ENCODE peak calls at places on chromosomes 2 and 18, in eight cellular contexts. Y, H, V, J, W, T, G and R are unnamed samples.

GRCh38 chr18:11661430-11661829 is 27.6 kb upstream of the GNAL start:
- DNase-seq in Y (no peak), H (no peak), V (no peak), J (no peak), W (no peak), T (no peak), G (no peak), R (no peak)

GRCh38 chr18:80197490-80197889 is 49.8 kb downstream of the PARD6G start:
- DNase-seq in Y (no peak), H (no peak), V (no peak), J (no peak), W (no peak), T (no peak), G (no peak), R (no peak)

GRCh38 chr2:182586426-182586825 is 129.6 kb upstream of the DNAJC10 start:
- DNase-seq in Y (no peak), H (no peak), V (no peak), J (no peak), W (no peak), T (no peak), G (no peak), R (no peak)

GRCh38 chr2:45946023-45946422 is 294.5 kb downstream of the PRKCE start:
- DNase-seq in Y (peak; percentile 78), H (no peak), V (no peak), J (no peak), W (no peak), T (no peak), G (no peak), R (no peak)

GRCh38 chr18:67232406-67232805 is 284.1 kb downstream of the DSEL start:
- DNase-seq in Y (no peak), H (no peak), V (no peak), J (no peak), W (no peak), T (no peak), G (no peak), R (no peak)

GRCh38 chr2:212154392-212154791 is 384.2 kb downstream of the ERBB4 start:
- DNase-seq in Y (no peak), H (no peak), V (no peak), J (no peak), W (no peak), T (no peak), G (peak; percentile 1), R (no peak)

GRCh38 chr2:156399224-156399949 is 36.8 kb upstream of the GPD2 start:
- DNase-seq in Y (peak; percentile 39), H (no peak), V (peak; percentile 33), J (no peak), W (peak; percentile 2), T (no peak), G (peak; percentile 5), R (no peak)

GRCh38 chr2:110126086-110126773 is 10.6 kb upstream of the MALL start:
- DNase-seq in Y (no peak), H (no peak), V (no peak), J (no peak), W (no peak), T (no peak), G (no peak), R (no peak)

GRCh38 chr2:9196637-9197036 is 10.0 kb upstream of the ASAP2 start:
- DNase-seq in Y (no peak), H (no peak), V (no peak), J (no peak), W (no peak), T (peak; percentile 24), G (no peak), R (no peak)

GRCh38 chr2:3001595-3002184 is 375.9 kb downstream of the EIPR1 start:
- DNase-seq in Y (no peak), H (no peak), V (peak; percentile 35), J (no peak), W (no peak), T (no peak), G (peak; percentile 43), R (no peak)

GRCh38 chr2:224952942-224953657 is 89.2 kb downstream of the DOCK10 start:
- DNase-seq in Y (no peak), H (peak; percentile 68), V (peak; percentile 42), J (peak; percentile 10), W (no peak), T (no peak), G (no peak), R (peak; percentile 24)

GRCh38 chr2:145815933-145816332 is 1296.0 kb upstream of the ZEB2 start:
- DNase-seq in Y (no peak), H (no peak), V (no peak), J (no peak), W (no peak), T (no peak), G (no peak), R (no peak)

GRCh38 chr2:61434314-61434713 is 36.6 kb downstream of the USP34 start:
- DNase-seq in Y (no peak), H (no peak), V (peak; percentile 59), J (no peak), W (no peak), T (peak; percentile 47), G (no peak), R (no peak)

GRCh38 chr2:62597323-62597722 is 91.3 kb upstream of the TMEM17 start:
- DNase-seq in Y (no peak), H (no peak), V (no peak), J (no peak), W (no peak), T (no peak), G (no peak), R (no peak)

GRCh38 chr2:219434718-219435525 is at the start of gene SPEG:
- DNase-seq in Y (no peak), H (no peak), V (no peak), J (no peak), W (no peak), T (no peak), G (no peak), R (peak; percentile 70)

GRCh38 chr18:55321268-55322175 is 266.5 kb downstream of the TCF4 start:
- DNase-seq in Y (peak; percentile 73), H (peak; percentile 87), V (peak; percentile 85), J (peak; percentile 29), W (peak; percentile 7), T (peak; percentile 94), G (peak; percentile 91), R (peak; percentile 94)

GRCh38 chr2:15195723-15196270 is 365.3 kb downstream of the NBAS start:
- DNase-seq in Y (no peak), H (no peak), V (no peak), J (no peak), W (no peak), T (no peak), G (no peak), R (no peak)

GRCh38 chr2:45778720-45779171 is 127.3 kb downstream of the PRKCE start:
- DNase-seq in Y (peak; percentile 72), H (peak; percentile 78), V (peak; percentile 88), J (peak; percentile 4), W (peak; percentile 77), T (peak; percentile 85), G (peak; percentile 67), R (peak; percentile 44)

GRCh38 chr2:176751828-176752227 is 460.8 kb upstream of the HNRNPA3 start:
- DNase-seq in Y (no peak), H (no peak), V (no peak), J (no peak), W (no peak), T (no peak), G (no peak), R (no peak)

DNA sequence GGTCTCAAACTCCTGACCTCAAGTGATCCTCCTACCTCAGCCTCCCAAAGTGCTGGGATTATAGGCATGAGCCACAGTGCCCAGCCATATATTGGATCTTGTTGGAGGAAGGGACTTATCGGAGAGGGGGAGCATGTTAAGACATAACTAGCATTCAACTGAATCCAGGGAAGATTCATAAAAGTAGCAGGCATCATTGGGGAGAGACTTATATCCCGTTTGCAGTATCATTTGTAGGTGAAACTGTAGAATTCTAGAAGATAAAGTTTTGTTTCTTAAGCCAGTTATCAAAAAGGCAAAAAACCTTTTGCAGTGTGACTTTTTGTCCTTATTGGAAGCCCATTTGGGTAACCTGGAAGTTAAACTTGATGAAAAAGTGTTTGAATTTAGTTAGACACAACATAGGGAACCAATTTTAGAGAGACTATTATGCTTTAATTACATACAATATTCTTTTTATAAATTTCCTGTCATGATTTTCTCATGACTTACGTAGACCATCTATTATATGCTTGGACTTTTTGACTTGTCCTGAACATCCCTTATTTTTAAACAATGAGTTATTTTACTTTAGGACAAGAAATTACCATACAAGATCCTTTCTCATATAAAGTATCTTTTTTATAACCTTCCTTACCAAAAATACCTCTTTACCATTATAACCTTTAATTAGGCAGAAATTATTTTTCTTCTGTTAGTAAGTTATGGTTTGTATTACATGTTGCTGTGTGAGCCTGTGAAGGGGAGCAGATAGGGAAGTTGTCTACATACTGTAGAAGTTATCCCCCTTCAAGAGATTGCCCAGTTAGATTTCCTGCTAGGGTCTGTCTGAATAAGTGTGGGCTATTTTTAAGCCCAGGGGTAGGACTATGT is 20.3 kb downstream of the RAB3GAP1 start:
- DNase-seq in Y (no peak), H (no peak), V (no peak), J (no peak), W (no peak), T (no peak), G (no peak), R (no peak)
- H3K9me3 ChIP-seq in Y (peaks cover 16% of the 10 kb centered on the region), H (no peaks in the 10 kb centered on the region), V (no peaks in the 10 kb centered on the region), J (no peaks in the 10 kb centered on the region), W (peaks cover 36% of the 10 kb centered on the region), T (no peaks in the 10 kb centered on the region), G (no peaks in the 10 kb centered on the region), R (peaks cover 14% of the 10 kb centered on the region)

GRCh38 chr2:237581751-237582746 is 8.5 kb downstream of the RAB17 start:
- DNase-seq in Y (peak; percentile 84), H (peak; percentile 28), V (peak; percentile 80), J (no peak), W (no peak), T (no peak), G (peak; percentile 93), R (peak; percentile 83)

GRCh38 chr2:237577458-237577857 is 11.1 kb downstream of the PRLH start:
- DNase-seq in Y (no peak), H (no peak), V (no peak), J (no peak), W (no peak), T (no peak), G (no peak), R (no peak)

GRCh38 chr2:237583385-237584295 is 6.9 kb downstream of the RAB17 start:
- DNase-seq in Y (no peak), H (no peak), V (no peak), J (no peak), W (no peak), T (no peak), G (no peak), R (no peak)

GRCh38 chr2:237577956-237578870 is 11.8 kb downstream of the PRLH start:
- DNase-seq in Y (no peak), H (no peak), V (no peak), J (no peak), W (no peak), T (no peak), G (no peak), R (peak; percentile 19)

GRCh38 chr2:237581326-237581725 is 9.2 kb downstream of the RAB17 start:
- DNase-seq in Y (no peak), H (no peak), V (no peak), J (no peak), W (no peak), T (no peak), G (peak; percentile 64), R (no peak)
- H3K27ac ChIP-seq in Y (peak overlapping the region; percentile 85), H (no peak overlapping the region), V (peak overlapping the region; percentile 63), J (peak overlapping the region; percentile 55), W (no peak overlapping the region), T (no peak overlapping the region), G (peak overlapping the region; percentile 87), R (peak overlapping the region; percentile 79)

GRCh38 chr18:9958861-9959399 is 45.1 kb downstream of the VAPA start:
- DNase-seq in Y (no peak), H (no peak), V (no peak), J (no peak), W (no peak), T (no peak), G (no peak), R (no peak)
- TF ChIP-seq POLR2A in Y (no peak), H (no peak), V (no peak), J (no peak), W (no peak), T (no peak), G (no peak), R (no peak)

GRCh38 chr18:77990901-77991300 is 741.3 kb downstream of the GALR1 start:
- DNase-seq in Y (no peak), H (no peak), V (no peak), J (no peak), W (no peak), T (no peak), G (no peak), R (no peak)
- H3K9me3 ChIP-seq in Y (peaks cover 9% of the 10 kb centered on the region), H (no peaks in the 10 kb centered on the region), V (no peaks in the 10 kb centered on the region), J (no peaks in the 10 kb centered on the region), W (no peaks in the 10 kb centered on the region), T (no peaks in the 10 kb centered on the region), G (no peaks in the 10 kb centered on the region), R (no peaks in the 10 kb centered on the region)